ENCODE peak calls at places on chromosomes 11 and 22, in seven cellular contexts. T is tibial artery; K is astrocyte; S is mucosa of descending colon; D is fibroblast of lung; I is CD8-positive, alpha-beta T cell; L is AG04450. U is an unnamed sample.

GRCh38 chr11:100753144-100753543 is 66.1 kb downstream of the ARHGAP42 start:
- DNase-seq in L (no peak), K (no peak), T (no peak), I (no peak), S (no peak), D (no peak), U (no peak)

GRCh38 chr11:13313005-13313819 is 35.6 kb downstream of the BMAL1 start:
- DNase-seq in T (no peak), I (no peak), S (no peak), K (no peak), D (no peak), L (no peak), U (no peak)

GRCh38 chr11:122803306-122803705 is 35.0 kb upstream of the CRTAM start:
- DNase-seq in D (peak), I (no peak), S (no peak), T (no peak), L (peak), K (peak), U (no peak)

GRCh38 chr11:91350931-91351330 is 873.7 kb upstream of the FAT3 start:
- DNase-seq in T (no peak), S (no peak), K (no peak), L (no peak), D (no peak), I (no peak), U (no peak)

GRCh38 chr22:36125994-36126531 is 34.5 kb downstream of the APOL3 start:
- DNase-seq in T (no peak), L (no peak), I (no peak), K (no peak), S (no peak), D (no peak), U (no peak)

GRCh38 chr11:77109236-77110019 is 6.8 kb downstream of the OMP start:
- DNase-seq in S (no peak), I (no peak), T (peak), D (peak), L (no peak), K (peak), U (no peak)

GRCh38 chr11:120546312-120547205 is 35.0 kb downstream of the GRIK4 start:
- DNase-seq in L (peak), K (peak), S (no peak), I (no peak), T (peak), D (peak), U (peak)

GRCh38 chr22:44683881-44684280 is 18.1 kb upstream of the PRR5 start:
- DNase-seq in L (no peak), S (no peak), T (no peak), K (no peak), I (no peak), D (no peak), U (peak)

GRCh38 chr11:95364324-95365295 is 133.6 kb upstream of the SESN3 start:
- DNase-seq in D (peak), L (no peak), K (peak), T (no peak), S (no peak), I (no peak), U (no peak)

GRCh38 chr11:76004400-76004799 is 189.4 kb downstream of the UVRAG start:
- DNase-seq in I (no peak), L (no peak), D (no peak), T (no peak), K (no peak), S (no peak), U (no peak)

GRCh38 chr22:46390652-46391301 is 55.3 kb downstream of the TRMU start:
- DNase-seq in I (no peak), S (no peak), D (peak), T (peak), K (peak), L (peak), U (peak)
- TF ChIP-seq CTCF in I (no peak), S (no peak), D (peak), T (peak), K (no peak), L (peak), U (peak)

GRCh38 chr11:4180441-4181183 is 86.0 kb downstream of the RRM1 start:
- DNase-seq in K (no peak), L (no peak), T (no peak), I (no peak), D (no peak), S (no peak), U (no peak)
- TF ChIP-seq CTCF in K (no peak), L (no peak), T (no peak), I (no peak), D (no peak), S (no peak), U (no peak)

GRCh38 chr11:57793711-57794110 is 32.1 kb downstream of the CTNND1 start:
- DNase-seq in K (no peak), I (no peak), L (no peak), T (no peak), S (no peak), D (no peak), U (no peak)
- TF ChIP-seq CTCF in K (no peak), I (no peak), L (no peak), T (no peak), S (no peak), D (no peak), U (no peak)

GRCh38 chr11:132472411-132473205 is 1059.7 kb downstream of the OPCML start:
- DNase-seq in L (no peak), D (peak), I (no peak), S (no peak), K (peak), T (no peak), U (no peak)

GRCh38 chr11:132471491-132471890 is 1060.8 kb downstream of the OPCML start:
- DNase-seq in I (no peak), K (peak), T (no peak), D (no peak), S (no peak), L (no peak), U (no peak)

DNA sequence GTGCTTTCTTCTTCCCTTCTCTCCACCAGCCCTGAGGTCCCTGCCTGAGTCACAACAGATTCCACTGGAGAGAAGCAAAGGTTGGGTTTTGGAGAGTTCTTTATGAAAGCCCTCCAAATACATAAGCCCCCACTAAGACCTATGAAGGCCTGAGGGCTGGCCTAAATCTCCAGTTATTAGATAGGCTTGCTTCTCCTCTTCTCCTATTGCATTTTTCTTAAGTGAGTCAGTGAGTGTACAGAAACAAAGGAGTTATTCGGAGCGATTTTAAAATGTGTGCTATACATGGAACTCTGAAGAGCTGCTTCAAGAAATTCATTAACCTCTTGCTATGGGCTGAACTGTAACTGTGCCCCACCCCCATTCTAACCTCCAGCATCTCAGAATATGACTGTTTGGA is 1057.3 kb downstream of the OPCML start:
- DNase-seq in I (no peak), K (peak), S (no peak), T (no peak), D (no peak), L (no peak), U (no peak)
- TF ChIP-seq CTCF in I (no peak), K (no peak), S (no peak), T (no peak), D (no peak), L (no peak), U (no peak)

GRCh38 chr22:48943567-48944432 is 883.9 kb downstream of the BRD1 start:
- DNase-seq in T (peak), L (no peak), I (no peak), S (peak), D (no peak), K (no peak), U (peak)
- TF ChIP-seq CTCF in T (peak), L (no peak), I (no peak), S (no peak), D (no peak), K (peak), U (peak)

DNA sequence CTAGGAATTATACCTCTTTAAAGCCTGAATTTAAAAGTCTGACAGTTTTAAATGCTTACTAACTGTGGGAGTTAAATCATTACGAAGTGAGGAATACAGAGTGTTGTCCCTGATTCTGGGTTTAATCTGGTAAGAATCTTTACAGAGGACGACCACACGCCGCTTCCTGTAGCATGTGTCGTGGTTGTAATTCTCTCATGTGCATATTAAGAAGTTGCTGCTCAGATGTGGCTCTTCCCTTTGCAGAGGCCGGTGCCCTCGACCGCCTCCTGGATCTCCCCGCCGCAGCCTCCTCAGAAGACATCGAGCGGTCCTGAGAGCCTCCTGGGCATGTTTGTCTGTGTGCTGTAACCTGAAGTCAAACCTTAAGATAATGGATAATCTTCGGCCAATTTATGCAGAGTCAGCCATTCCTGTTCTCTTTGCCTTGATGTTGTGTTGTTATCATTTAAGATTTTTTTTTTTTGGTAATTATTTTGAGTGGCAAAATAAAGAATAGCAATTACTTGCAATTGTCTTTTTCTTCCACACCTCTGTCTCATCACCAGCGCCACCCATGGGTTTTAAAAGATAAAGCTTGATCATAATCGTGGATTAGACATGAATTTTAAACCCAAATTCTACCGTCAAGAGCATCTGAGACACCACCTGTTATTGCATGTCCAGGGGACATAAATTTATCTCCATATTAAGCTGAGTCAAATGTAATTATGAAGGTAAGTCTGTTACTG is 6.5 kb downstream of the GAL start:
- DNase-seq in S (no peak), D (no peak), L (no peak), K (no peak), I (peak), T (no peak), U (no peak)
- TF ChIP-seq CTCF in S (no peak), D (no peak), L (no peak), K (no peak), I (no peak), T (no peak), U (peak)

U was measured in chondrocyte.